ENCODE peak calls at places on chromosomes 4 and X, in five cellular contexts. P is GM12878, Y is HEK293T, L is HepG2, R is K562. E is an unnamed sample.

GRCh38 chr4:185304944-185305690 is 90.6 kb downstream of the LRP2BP start:
- DNase-seq in P (peak), Y (no peak), L (peak), R (no peak), E (peak)

GRCh38 chrX:53073115-53073581 is 9.0 kb upstream of the TSPYL2 start:
- DNase-seq in P (no peak), Y (no peak), L (no peak), R (no peak), E (no peak)

GRCh38 chrX:9500584-9500983 is 35.7 kb downstream of the TBL1X start:
- DNase-seq in P (no peak), Y (no peak), L (no peak), R (no peak), E (no peak)

GRCh38 chr4:38612996-38613395 is 51.0 kb upstream of the KLF3 start:
- DNase-seq in P (no peak), Y (peak), L (no peak), R (no peak), E (no peak)

GRCh38 chr4:101238706-101239105 is 108.6 kb downstream of the PPP3CA start:
- DNase-seq in P (no peak), Y (no peak), L (no peak), R (no peak), E (no peak)

GRCh38 chrX:83419030-83419792 is 88.9 kb upstream of the POU3F4 start:
- DNase-seq in P (no peak), Y (no peak), L (no peak), R (no peak), E (no peak)

GRCh38 chr4:4308800-4309441 is 18.9 kb downstream of the ZBTB49 start:
- DNase-seq in P (no peak), Y (no peak), L (no peak), R (no peak), E (no peak)

GRCh38 chr4:138507527-138507926 is 265.4 kb upstream of the SLC7A11 start:
- DNase-seq in P (no peak), Y (no peak), L (no peak), R (no peak), E (no peak)

GRCh38 chr4:146273204-146273901 is 59.0 kb downstream of the REELD1 start:
- DNase-seq in P (peak), Y (no peak), L (no peak), R (no peak), E (no peak)

GRCh38 chr4:5365071-5366008 is 314.1 kb downstream of the STK32B start:
- DNase-seq in P (peak), Y (no peak), L (peak), R (no peak), E (no peak)

GRCh38 chrX:105610401-105610800 is 211.9 kb upstream of the NRK start:
- DNase-seq in P (no peak), Y (no peak), L (no peak), R (no peak), E (no peak)

GRCh38 chr4:9924750-9925149 is 96.5 kb downstream of the SLC2A9 start:
- DNase-seq in P (no peak), Y (no peak), L (no peak), R (no peak), E (no peak)

GRCh38 chr4:76554630-76555029 is 119.6 kb downstream of the SHROOM3 start:
- DNase-seq in P (no peak), Y (no peak), L (no peak), R (no peak), E (no peak)

GRCh38 chrX:110108381-110108796 is 105.5 kb downstream of the TMEM164 start:
- DNase-seq in P (no peak), Y (no peak), L (no peak), R (no peak), E (no peak)

GRCh38 chrX:149205937-149206336 is 299.2 kb downstream of the IDS start:
- DNase-seq in P (no peak), Y (no peak), L (no peak), R (no peak), E (no peak)

GRCh38 chrX:85897376-85898110 is 149.8 kb downstream of the CHM start:
- DNase-seq in P (no peak), Y (no peak), L (no peak), R (no peak), E (no peak)

GRCh38 chrX:276588-277171 is 4.5 kb upstream of the PLCXD1 start:
- DNase-seq in P (no peak), Y (no peak), L (no peak), R (peak), E (peak)

GRCh38 chr4:105116616-105117319 is 29.9 kb upstream of the TET2 start:
- DNase-seq in P (no peak), Y (no peak), L (no peak), R (no peak), E (no peak)

GRCh38 chr4:130573742-130574141 is 1477.8 kb downstream of the C4orf33 start:
- DNase-seq in P (no peak), Y (no peak), L (no peak), R (no peak), E (no peak)

GRCh38 chr4:104491826-104492771 is 2.6 kb downstream of the CXXC4 start:
- DNase-seq in P (peak), Y (peak), L (no peak), R (no peak), E (peak)

GRCh38 chr4:80484707-80485106 is 149.2 kb downstream of the CFAP299 start:
- DNase-seq in P (no peak), Y (no peak), L (no peak), R (no peak), E (no peak)

GRCh38 chr4:12446650-12447049 is 1018.0 kb upstream of the HS3ST1 start:
- DNase-seq in P (no peak), Y (no peak), L (no peak), R (no peak), E (no peak)

GRCh38 chrX:31353095-31353494 is 281.3 kb upstream of the FTHL17 start:
- DNase-seq in P (no peak), Y (no peak), L (no peak), R (no peak), E (no peak)
- TF ChIP-seq FOXM1 in P (no peak), Y (no peak), L (no peak), R (no peak), E (no peak)

DNA sequence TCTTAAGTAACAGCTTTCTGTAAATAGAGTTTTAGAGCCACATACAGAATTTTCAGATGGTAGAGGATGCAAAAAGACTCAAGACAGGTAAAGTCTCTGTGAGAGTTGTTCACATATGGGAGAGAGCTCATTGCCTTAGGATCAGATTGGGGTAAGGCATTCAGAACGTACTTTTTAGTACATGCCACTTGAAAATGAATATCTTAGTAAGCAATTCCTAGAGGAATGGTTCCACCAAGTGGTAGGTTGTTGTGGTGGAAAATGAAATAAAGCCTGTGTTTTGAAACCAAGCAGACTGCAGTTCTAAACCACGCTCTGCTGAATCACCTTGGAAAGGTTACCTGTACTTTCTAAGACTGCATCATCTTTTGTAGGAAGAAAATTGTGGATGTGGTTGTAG is 547.0 kb upstream of the LCORL start:
- DNase-seq in P (no peak), Y (no peak), L (no peak), R (no peak), E (no peak)
- TF ChIP-seq FOXM1 in P (no peak), Y (no peak), L (no peak), R (no peak), E (no peak)

DNA sequence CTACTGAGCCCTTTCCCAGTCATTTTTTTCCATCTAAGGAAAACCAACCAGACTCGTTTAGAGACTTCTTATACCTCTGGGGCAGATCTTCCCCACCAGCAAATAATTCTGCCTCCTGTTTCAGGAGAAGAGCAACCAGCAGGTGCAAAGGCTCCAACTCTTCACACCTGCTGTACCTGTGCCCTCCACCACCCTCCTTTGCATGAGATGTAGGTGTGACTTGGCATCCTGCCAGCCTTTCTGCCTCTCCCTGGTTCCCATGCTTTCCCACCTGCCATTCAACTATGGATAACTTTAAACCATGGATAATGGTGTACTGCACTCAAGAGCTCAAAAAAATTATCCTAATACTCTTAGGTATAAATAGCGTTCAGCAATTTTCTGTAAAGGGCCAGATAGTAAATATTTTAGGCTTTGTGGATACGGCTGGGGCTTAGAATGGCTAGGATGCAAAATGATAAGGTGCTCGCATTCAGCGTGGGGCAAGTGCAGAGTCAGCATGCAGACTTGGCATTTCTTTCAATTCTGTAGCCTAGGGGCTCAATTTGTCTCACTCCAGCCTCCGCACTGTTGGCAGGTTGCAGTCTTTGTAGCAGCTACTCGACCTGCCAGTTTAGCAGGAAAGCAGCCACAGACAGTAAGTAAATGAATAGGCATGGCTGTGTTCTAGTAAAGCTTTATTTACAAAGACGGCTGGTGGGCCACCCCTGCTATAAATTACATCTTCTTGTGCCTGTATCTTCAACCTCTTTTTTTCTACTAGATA is 79.8 kb downstream of the HCCS start:
- DNase-seq in P (no peak), Y (no peak), L (no peak), R (no peak), E (no peak)
- TF ChIP-seq FOXM1 in P (no peak), Y (no peak), L (no peak), R (no peak), E (no peak)

GRCh38 chrX:17968367-17968766 is 107.3 kb upstream of the RAI2 start:
- DNase-seq in P (no peak), Y (no peak), L (no peak), R (no peak), E (no peak)
- TF ChIP-seq FOXM1 in P (no peak), Y (no peak), L (no peak), R (no peak), E (no peak)